ENCODE peak calls at places on chromosomes 6 and 20, in five cellular contexts. One of them, this sample, is unnamed.

GRCh38 chr6:100366419-100366818 is 98.3 kb downstream of the SIM1 start:
- DNase-seq in B cell: no peak
- DNase-seq in testis: no peak
- DNase-seq in stimulated activated CD4-positive, alpha-beta T cell treated with anti-CD3 and anti-CD28 coated beads, Interleukin-2, amount 100 ng/mL, for 24 hours: no peak
- DNase-seq in H7: no peak
- DNase-seq in this sample: no peak

GRCh38 chr20:25282796-25283195 is 34.9 kb downstream of the PYGB start:
- DNase-seq in B cell: no peak
- DNase-seq in testis: no peak
- DNase-seq in stimulated activated CD4-positive, alpha-beta T cell treated with anti-CD3 and anti-CD28 coated beads, Interleukin-2, amount 100 ng/mL, for 24 hours: no peak
- DNase-seq in H7: no peak
- DNase-seq in this sample: peak; percentile 10

GRCh38 chr6:48567016-48567415 is 456.0 kb upstream of the PTCHD4 start:
- DNase-seq in B cell: no peak
- DNase-seq in testis: no peak
- DNase-seq in stimulated activated CD4-positive, alpha-beta T cell treated with anti-CD3 and anti-CD28 coated beads, Interleukin-2, amount 100 ng/mL, for 24 hours: no peak
- DNase-seq in H7: no peak
- DNase-seq in this sample: no peak

GRCh38 chr6:73640179-73640750 is 13.5 kb downstream of the SLC17A5 start:
- DNase-seq in B cell: no peak
- DNase-seq in testis: no peak
- DNase-seq in stimulated activated CD4-positive, alpha-beta T cell treated with anti-CD3 and anti-CD28 coated beads, Interleukin-2, amount 100 ng/mL, for 24 hours: no peak
- DNase-seq in H7: no peak
- DNase-seq in this sample: no peak

GRCh38 chr20:38330638-38331037 is 15.6 kb upstream of the LBP start:
- DNase-seq in B cell: no peak
- DNase-seq in testis: no peak
- DNase-seq in stimulated activated CD4-positive, alpha-beta T cell treated with anti-CD3 and anti-CD28 coated beads, Interleukin-2, amount 100 ng/mL, for 24 hours: no peak
- DNase-seq in H7: no peak
- DNase-seq in this sample: no peak

GRCh38 chr20:9617062-9617461 is 102.7 kb downstream of the LAMP5 start:
- DNase-seq in B cell: no peak
- DNase-seq in testis: peak; percentile 78
- DNase-seq in stimulated activated CD4-positive, alpha-beta T cell treated with anti-CD3 and anti-CD28 coated beads, Interleukin-2, amount 100 ng/mL, for 24 hours: peak; percentile 54
- DNase-seq in H7: peak; percentile 51
- DNase-seq in this sample: peak; percentile 76

GRCh38 chr20:48149887-48150286 is 364.6 kb upstream of the SULF2 start:
- DNase-seq in B cell: no peak
- DNase-seq in testis: no peak
- DNase-seq in stimulated activated CD4-positive, alpha-beta T cell treated with anti-CD3 and anti-CD28 coated beads, Interleukin-2, amount 100 ng/mL, for 24 hours: no peak
- DNase-seq in H7: no peak
- DNase-seq in this sample: no peak

GRCh38 chr6:161079566-161080262 is 88.1 kb downstream of the MAP3K4 start:
- DNase-seq in B cell: no peak
- DNase-seq in testis: no peak
- DNase-seq in stimulated activated CD4-positive, alpha-beta T cell treated with anti-CD3 and anti-CD28 coated beads, Interleukin-2, amount 100 ng/mL, for 24 hours: peak; percentile 68
- DNase-seq in H7: no peak
- DNase-seq in this sample: no peak

GRCh38 chr6:24431045-24431451 is 28.3 kb downstream of the MRS2 start:
- DNase-seq in B cell: peak; percentile 46
- DNase-seq in testis: peak; percentile 29
- DNase-seq in stimulated activated CD4-positive, alpha-beta T cell treated with anti-CD3 and anti-CD28 coated beads, Interleukin-2, amount 100 ng/mL, for 24 hours: no peak
- DNase-seq in H7: peak; percentile 69
- DNase-seq in this sample: no peak

GRCh38 chr6:166382500-166382932 is 224 bp downstream of the MPC1 start:
- DNase-seq in B cell: no peak
- DNase-seq in testis: no peak
- DNase-seq in stimulated activated CD4-positive, alpha-beta T cell treated with anti-CD3 and anti-CD28 coated beads, Interleukin-2, amount 100 ng/mL, for 24 hours: no peak
- DNase-seq in H7: no peak
- DNase-seq in this sample: peak; percentile 17

GRCh38 chr6:63819831-63820230 is 184.2 kb downstream of the PHF3 start:
- DNase-seq in B cell: no peak
- DNase-seq in testis: no peak
- DNase-seq in stimulated activated CD4-positive, alpha-beta T cell treated with anti-CD3 and anti-CD28 coated beads, Interleukin-2, amount 100 ng/mL, for 24 hours: no peak
- DNase-seq in H7: no peak
- DNase-seq in this sample: no peak

GRCh38 chr20:45044084-45044573 is 56.8 kb downstream of the KCNS1 start:
- DNase-seq in B cell: peak; percentile 31
- DNase-seq in testis: peak; percentile 38
- DNase-seq in stimulated activated CD4-positive, alpha-beta T cell treated with anti-CD3 and anti-CD28 coated beads, Interleukin-2, amount 100 ng/mL, for 24 hours: peak; percentile 9
- DNase-seq in H7: peak; percentile 53
- DNase-seq in this sample: peak; percentile 54

GRCh38 chr20:35739294-35740163 is 2.5 kb downstream of the RBM39 start:
- DNase-seq in B cell: no peak
- DNase-seq in testis: no peak
- DNase-seq in stimulated activated CD4-positive, alpha-beta T cell treated with anti-CD3 and anti-CD28 coated beads, Interleukin-2, amount 100 ng/mL, for 24 hours: no peak
- DNase-seq in H7: no peak
- DNase-seq in this sample: peak; percentile 23

GRCh38 chr20:36666181-36666740 is 20.3 kb upstream of the SLA2 start:
- DNase-seq in B cell: no peak
- DNase-seq in testis: no peak
- DNase-seq in stimulated activated CD4-positive, alpha-beta T cell treated with anti-CD3 and anti-CD28 coated beads, Interleukin-2, amount 100 ng/mL, for 24 hours: no peak
- DNase-seq in H7: no peak
- DNase-seq in this sample: no peak

GRCh38 chr6:169019727-169020491 is 233.7 kb downstream of the THBS2 start:
- DNase-seq in B cell: no peak
- DNase-seq in testis: no peak
- DNase-seq in stimulated activated CD4-positive, alpha-beta T cell treated with anti-CD3 and anti-CD28 coated beads, Interleukin-2, amount 100 ng/mL, for 24 hours: no peak
- DNase-seq in H7: peak; percentile 64
- DNase-seq in this sample: no peak

GRCh38 chr6:114055758-114056157 is 84.8 kb upstream of the HDAC2 start:
- DNase-seq in B cell: no peak
- DNase-seq in testis: no peak
- DNase-seq in stimulated activated CD4-positive, alpha-beta T cell treated with anti-CD3 and anti-CD28 coated beads, Interleukin-2, amount 100 ng/mL, for 24 hours: no peak
- DNase-seq in H7: no peak
- DNase-seq in this sample: no peak